ENCODE peak calls at places on chromosomes 5 and 9, in five cellular contexts. O is effector memory CD4-positive, alpha-beta T cell; X is ovary; T is adrenal gland; H is breast epithelium. R is an unnamed sample. For H3K27me3 and H3K4me1, the result is how much of the 10 kb centered on the place peaks cover.

GRCh38 chr5:66440202-66440680 is 156.0 kb upstream of the MAST4 start:
- DNase-seq in O (no peak), X (no peak), T (peak), H (no peak), R (peak)

GRCh38 chr5:59193616-59194319 is 610.9 kb downstream of the RAB3C start:
- DNase-seq in O (no peak), X (no peak), T (no peak), H (no peak), R (peak)

GRCh38 chr5:73564644-73565165 is 734 bp downstream of the ANKRA2 start:
- DNase-seq in O (no peak), X (no peak), T (no peak), H (no peak), R (no peak)

GRCh38 chr9:72843525-72844439 is 109.1 kb downstream of the ALDH1A1 start:
- DNase-seq in O (no peak), X (no peak), T (no peak), H (no peak), R (no peak)

GRCh38 chr9:6538666-6539071 is 106.9 kb downstream of the GLDC start:
- DNase-seq in O (no peak), X (no peak), T (no peak), H (no peak), R (peak)

GRCh38 chr5:58362135-58362534 is 97.8 kb downstream of the PLK2 start:
- DNase-seq in O (no peak), X (no peak), T (no peak), H (no peak), R (no peak)

GRCh38 chr9:124270504-124271335 is 13.0 kb downstream of the NEK6 start:
- DNase-seq in O (no peak), X (no peak), T (peak), H (no peak), R (no peak)

GRCh38 chr9:126482361-126483044 is 131.2 kb upstream of the LMX1B start:
- DNase-seq in O (no peak), X (peak), T (peak), H (no peak), R (no peak)

GRCh38 chr5:34538026-34538672 is 118.0 kb upstream of the RAI14 start:
- DNase-seq in O (no peak), X (no peak), T (no peak), H (no peak), R (no peak)

GRCh38 chr5:170538970-170539586 is 35.3 kb downstream of the KCNIP1 start:
- DNase-seq in O (no peak), X (no peak), T (no peak), H (no peak), R (no peak)

GRCh38 chr9:35948901-35949318 is 9.0 kb downstream of the OR2S2 start:
- DNase-seq in O (no peak), X (no peak), T (no peak), H (no peak), R (no peak)

GRCh38 chr9:128724744-128725211 is 851 bp upstream of the ZDHHC12 start:
- DNase-seq in O (peak), X (peak), T (peak), H (no peak), R (peak)

GRCh38 chr5:36607114-36607561 is 732 bp downstream of the SLC1A3 start:
- DNase-seq in O (no peak), X (no peak), T (peak), H (no peak), R (peak)

GRCh38 chr5:159047081-159047480 is 52.6 kb downstream of the EBF1 start:
- DNase-seq in O (no peak), X (no peak), T (no peak), H (no peak), R (no peak)

GRCh38 chr5:67306997-67307580 is 110.5 kb upstream of the CD180 start:
- DNase-seq in O (no peak), X (no peak), T (no peak), H (no peak), R (no peak)

GRCh38 chr5:38551020-38552017 is 5.1 kb downstream of the LIFR start:
- DNase-seq in O (no peak), X (no peak), T (peak), H (no peak), R (no peak)

GRCh38 chr9:2017459-2018161 is 2.5 kb downstream of the SMARCA2 start:
- DNase-seq in O (peak), X (peak), T (peak), H (peak), R (peak)

GRCh38 chr5:134545070-134545868 is 19.8 kb downstream of the JADE2 start:
- DNase-seq in O (no peak), X (peak), T (peak), H (no peak), R (no peak)

GRCh38 chr5:89191374-89191773 is 308.4 kb upstream of the MEF2C start:
- DNase-seq in O (no peak), X (no peak), T (no peak), H (no peak), R (no peak)

GRCh38 chr9:83336696-83337095 is 201.5 kb downstream of the FRMD3 start:
- DNase-seq in O (no peak), X (no peak), T (no peak), H (no peak), R (no peak)

GRCh38 chr9:78288214-78288892 is 8.6 kb upstream of the PSAT1 start:
- DNase-seq in O (no peak), X (no peak), T (no peak), H (no peak), R (peak)

GRCh38 chr5:66144799-66145390 is 795 bp downstream of the SREK1 start:
- DNase-seq in O (no peak), X (no peak), T (peak), H (no peak), R (no peak)

GRCh38 chr5:21802869-21803490 is 1050.2 kb downstream of the CDH12 start:
- DNase-seq in O (no peak), X (no peak), T (no peak), H (no peak), R (peak)

GRCh38 chr5:139688712-139689413 is 40.7 kb downstream of the CXXC5 start:
- DNase-seq in O (no peak), X (no peak), T (no peak), H (no peak), R (no peak)

GRCh38 chr9:96084289-96084688 is 208.8 kb downstream of the ERCC6L2 start:
- DNase-seq in O (no peak), X (no peak), T (no peak), H (no peak), R (no peak)

GRCh38 chr9:129623331-129623730 is 2.4 kb upstream of the C9orf50 start:
- DNase-seq in O (no peak), X (no peak), T (no peak), H (no peak), R (no peak)

GRCh38 chr5:3002230-3002629 is 250.8 kb upstream of the IRX2 start:
- DNase-seq in O (no peak), X (no peak), T (no peak), H (no peak), R (no peak)

GRCh38 chr9:135375001-135375400 is 104.6 kb upstream of the PPP1R26 start:
- DNase-seq in O (no peak), X (no peak), T (no peak), H (no peak), R (no peak)

GRCh38 chr5:110087829-110088228 is 398.1 kb downstream of the MAN2A1 start:
- DNase-seq in O (no peak), X (no peak), T (no peak), H (no peak), R (no peak)

GRCh38 chr9:32533338-32533737 is 7.3 kb upstream of the RIGI start:
- DNase-seq in O (no peak), X (no peak), T (no peak), H (no peak), R (no peak)

GRCh38 chr5:10452768-10453331 is 11.2 kb downstream of the ROPN1L start:
- DNase-seq in O (no peak), X (no peak), T (no peak), H (no peak), R (peak)

GRCh38 chr9:84781431-84781830 is 111.9 kb downstream of the NTRK2 start:
- DNase-seq in O (no peak), X (peak), T (no peak), H (no peak), R (no peak)

GRCh38 chr5:154189256-154189818 is 1.2 kb upstream of the GALNT10 start:
- DNase-seq in O (no peak), X (peak), T (peak), H (no peak), R (no peak)
- H3K27me3 ChIP-seq in O (under half), X (under half), T (under half), H (under half), R (under half)

DNA sequence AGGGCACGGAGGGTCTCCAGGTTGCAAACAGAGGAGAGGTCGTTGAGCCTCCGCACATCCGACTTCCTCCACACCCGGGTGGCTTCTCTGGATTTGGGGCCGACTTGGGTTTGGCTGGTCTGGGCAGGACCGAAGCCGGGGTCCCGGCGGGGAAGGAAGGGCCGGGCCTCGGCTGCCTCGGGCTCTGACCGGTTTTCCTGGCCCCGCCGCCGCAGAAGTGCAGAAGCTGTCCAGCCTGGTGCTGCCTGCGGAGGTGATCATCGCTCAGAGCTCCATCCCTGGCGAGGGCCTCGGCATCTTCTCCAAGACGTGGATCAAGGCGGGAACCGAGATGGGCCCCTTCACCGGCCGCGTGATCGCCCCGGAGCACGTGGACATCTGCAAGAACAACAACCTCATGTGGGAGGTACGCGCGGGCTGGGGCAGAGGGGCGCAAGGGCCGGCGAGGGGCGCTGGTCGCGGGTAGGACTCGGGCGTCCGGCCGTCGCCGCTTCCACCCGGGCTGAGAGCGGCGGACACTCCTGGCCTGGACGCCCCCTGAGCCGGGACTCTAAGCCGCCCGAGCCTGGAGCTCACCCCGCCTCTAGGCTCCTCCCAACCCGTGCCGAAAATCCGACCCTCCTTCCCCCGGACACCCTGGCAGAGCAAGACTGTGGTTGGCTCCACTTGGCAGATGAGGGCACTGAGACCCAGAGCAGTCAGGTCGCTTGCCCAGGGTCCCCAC is 2.2 kb downstream of the PRDM12 start:
- DNase-seq in O (no peak), X (no peak), T (no peak), H (no peak), R (no peak)
- H3K4me1 ChIP-seq in O (under half), X (under half), T (under half), H (under half), R (under half)

GRCh38 chr5:96687080-96687479 is 24.9 kb downstream of the CAST start:
- DNase-seq in O (no peak), X (no peak), T (no peak), H (no peak), R (no peak)
- H3K27me3 ChIP-seq in O (under half), X (under half), T (under half), H (under half), R (under half)

DNA sequence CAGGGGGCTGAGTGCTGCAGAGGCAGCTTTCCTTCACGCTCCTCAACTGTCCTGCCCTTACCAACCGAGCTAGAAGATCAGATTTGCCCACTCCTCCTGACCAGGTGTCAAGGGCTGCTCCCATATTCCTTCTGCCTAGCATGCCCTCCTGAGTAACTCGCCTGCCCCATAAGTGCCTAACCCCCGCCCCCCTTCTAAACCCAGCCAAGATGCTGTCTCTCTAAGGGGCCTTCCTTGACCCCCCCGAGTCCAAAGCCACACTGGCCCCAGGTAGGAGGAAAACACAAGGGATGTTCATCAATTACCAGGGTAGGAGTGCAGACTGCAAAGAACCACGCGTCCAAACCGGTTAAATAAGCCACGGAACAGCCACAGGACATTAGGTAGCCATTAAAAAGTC is 4.8 kb downstream of the CCDC69 start:
- DNase-seq in O (no peak), X (no peak), T (peak), H (no peak), R (no peak)
- H3K4me1 ChIP-seq in O (half or more), X (under half), T (half or more), H (under half), R (under half)

GRCh38 chr5:4907636-4908035 is 232.5 kb upstream of the ADAMTS16 start:
- DNase-seq in O (no peak), X (no peak), T (no peak), H (no peak), R (no peak)

GRCh38 chr5:4911646-4912403 is 228.3 kb upstream of the ADAMTS16 start:
- DNase-seq in O (no peak), X (no peak), T (no peak), H (no peak), R (no peak)

GRCh38 chr5:4905674-4906528 is 234.2 kb upstream of the ADAMTS16 start:
- DNase-seq in O (no peak), X (peak), T (no peak), H (no peak), R (no peak)

GRCh38 chr5:4906821-4907220 is 233.3 kb upstream of the ADAMTS16 start:
- DNase-seq in O (no peak), X (peak), T (no peak), H (no peak), R (no peak)

DNA sequence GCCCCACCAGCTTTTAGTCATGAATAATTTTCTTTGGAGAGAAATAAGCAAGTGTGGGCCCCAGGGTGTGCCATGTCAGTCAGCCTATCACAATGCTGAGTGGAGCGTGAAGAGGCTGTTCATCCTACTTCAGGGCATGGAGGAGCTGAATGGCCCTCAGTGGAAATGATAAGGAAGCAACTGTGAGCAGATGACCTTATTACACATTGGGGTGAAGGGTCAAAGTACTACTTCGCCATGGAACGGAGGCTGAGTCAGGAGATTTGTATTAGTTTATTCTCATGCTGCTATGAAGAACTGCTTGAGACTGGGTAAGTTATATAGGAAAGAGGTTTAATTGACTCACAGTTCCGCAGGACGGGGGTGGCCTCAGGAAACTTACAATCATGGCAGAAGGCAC is 231.0 kb upstream of the ADAMTS16 start:
- DNase-seq in O (no peak), X (no peak), T (no peak), H (no peak), R (no peak)
- H3K27me3 ChIP-seq in O (under half), X (under half), T (under half), H (under half), R (under half)

GRCh38 chr5:53059281-53059680 is 50.3 kb downstream of the MOCS2 start:
- DNase-seq in O (no peak), X (no peak), T (no peak), H (no peak), R (no peak)
- H3K4me1 ChIP-seq in O (under half), X (under half), T (under half), H (under half), R (under half)

R was measured in foreskin keratinocyte.